ENCODE peak calls at places on chromosomes 3 and 15, in six cellular contexts. E is Karpas-422, C is HCT116, M is H9, U is fibroblast of lung, L is neuronal stem cell. H is an unnamed sample.
A peak's percentile ranks its signal among the peaks of the same experiment; 100 is the strongest.

GRCh38 chr15:86877171-86877631 is 797.5 kb downstream of the AGBL1 start:
- DNase-seq in U (no peak), E (no peak), C (no peak), M (no peak), L (no peak), H (no peak)

GRCh38 chr3:52596658-52597265 is 60.4 kb downstream of the UQCC5 start:
- DNase-seq in U (no peak), E (no peak), L (no peak), C (no peak), M (no peak), H (no peak)

GRCh38 chr3:53382106-53382505 is 34.8 kb upstream of the DCP1A start:
- DNase-seq in E (no peak), C (no peak), U (peak; percentile 1), L (no peak), M (no peak), H (no peak)

GRCh38 chr3:71173421-71173975 is 410.0 kb downstream of the FOXP1 start:
- DNase-seq in M (no peak), C (no peak), U (peak; percentile 79), L (no peak), E (no peak), H (no peak)

GRCh38 chr3:43005253-43005652 is 26.1 kb downstream of the GASK1A start:
- DNase-seq in U (no peak), C (no peak), E (no peak), M (no peak), L (no peak), H (no peak)

GRCh38 chr3:114293846-114294245 is at the start of gene TIGIT:
- DNase-seq in E (no peak), U (no peak), C (no peak), M (no peak), L (no peak), H (no peak)

GRCh38 chr3:165393458-165393857 is 197.3 kb upstream of the SLITRK3 start:
- DNase-seq in E (no peak), C (no peak), M (no peak), U (no peak), L (no peak), H (no peak)

GRCh38 chr3:138567403-138567802 is 26.7 kb downstream of the CEP70 start:
- DNase-seq in C (no peak), U (no peak), L (no peak), E (peak; percentile 61), M (no peak), H (no peak)

GRCh38 chr3:141525813-141526212 is 39.0 kb downstream of the RASA2 start:
- DNase-seq in C (no peak), E (no peak), L (no peak), U (no peak), M (no peak), H (no peak)

GRCh38 chr15:31325432-31325975 is 1.1 kb upstream of the KLF13 start:
- DNase-seq in C (no peak), U (peak; percentile 66), E (peak; percentile 76), L (no peak), M (no peak), H (peak; percentile 96)

GRCh38 chr3:113747719-113748046 is 848 bp downstream of the ATP6V1A start:
- DNase-seq in C (no peak), U (no peak), E (peak; percentile 50), M (no peak), L (peak; percentile 6), H (no peak)

GRCh38 chr15:90001683-90002427 is 731 bp downstream of the ZNF710 start:
- DNase-seq in U (peak; percentile 75), C (no peak), L (peak; percentile 48), M (peak; percentile 76), E (peak; percentile 79), H (peak; percentile 87)

GRCh38 chr15:101844916-101845315 is 32.9 kb downstream of the OR4F15 start:
- DNase-seq in C (no peak), M (no peak), L (no peak), E (no peak), U (no peak), H (no peak)

GRCh38 chr3:13138566-13139145 is 65.4 kb upstream of the IQSEC1 start:
- DNase-seq in L (no peak), U (no peak), M (no peak), E (no peak), C (no peak), H (peak; percentile 22)

DNA sequence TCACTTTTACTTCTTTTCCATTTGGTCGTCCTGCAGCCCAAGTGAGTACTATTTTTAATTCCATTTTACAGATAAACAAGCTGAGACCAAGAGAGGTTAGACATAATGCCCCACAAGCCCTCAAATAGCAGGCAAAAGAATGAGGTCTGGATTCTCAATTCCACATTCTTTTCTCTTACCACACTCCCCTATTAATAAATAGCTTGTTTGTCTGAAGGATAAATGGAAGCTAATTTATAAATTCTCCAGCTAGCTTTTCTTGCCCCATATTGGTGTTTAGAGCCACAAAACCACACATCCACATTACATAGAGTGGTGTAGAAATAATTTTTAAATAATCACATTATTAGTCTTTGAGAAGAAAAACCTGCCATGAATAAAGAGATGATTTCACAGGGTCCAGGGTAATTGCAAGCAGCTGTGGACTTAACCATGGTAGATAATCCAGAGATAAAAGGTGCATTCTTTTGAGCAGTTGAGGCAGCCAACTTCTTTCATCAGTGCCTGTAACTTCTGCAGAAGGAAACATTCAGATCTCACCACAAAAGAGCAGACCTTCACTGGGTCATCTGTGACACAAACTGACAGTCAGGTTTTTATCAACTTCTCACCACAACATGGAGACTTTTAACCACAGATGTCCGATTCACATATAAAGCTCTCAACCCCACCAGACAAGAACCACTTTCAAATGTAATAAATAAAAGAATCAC is 313.4 kb upstream of the STT3B start:
- DNase-seq in C (no peak), M (no peak), L (no peak), E (no peak), U (no peak), H (no peak)
- H3K9ac ChIP-seq in C (no peak overlapping the region), M (no peak overlapping the region), L (no peak overlapping the region), E (no peak overlapping the region), U (no peak overlapping the region), H (no peak overlapping the region)

GRCh38 chr3:4548356-4548755 is 55.2 kb downstream of the ITPR1 start:
- DNase-seq in L (no peak), C (no peak), U (no peak), M (no peak), E (no peak), H (no peak)
- H3K27ac ChIP-seq in L (no peak overlapping the region), C (no peak overlapping the region), U (no peak overlapping the region), M (no peak overlapping the region), E (no peak overlapping the region), H (peak overlapping the region; percentile 2)

GRCh38 chr15:39613861-39614260 is 33.0 kb downstream of the THBS1 start:
- DNase-seq in U (no peak), M (no peak), C (no peak), L (no peak), E (no peak), H (no peak)
- H3K9me3 ChIP-seq in U (no peaks in the 10 kb centered on the region), M (no peaks in the 10 kb centered on the region), C (no peaks in the 10 kb centered on the region), L (peaks cover 3% of the 10 kb centered on the region), E (no peaks in the 10 kb centered on the region), H (peaks cover 3% of the 10 kb centered on the region)

GRCh38 chr3:74623261-74623836 is 8.9 kb upstream of the CNTN3 start:
- DNase-seq in M (no peak), L (no peak), E (no peak), C (no peak), U (no peak), H (no peak)

GRCh38 chr3:74621581-74621980 is 7.1 kb upstream of the CNTN3 start:
- DNase-seq in U (no peak), L (no peak), E (no peak), C (no peak), M (no peak), H (no peak)

GRCh38 chr3:74624301-74624700 is 9.8 kb upstream of the CNTN3 start:
- DNase-seq in U (no peak), L (no peak), E (no peak), C (no peak), M (no peak), H (no peak)
- H3K9ac ChIP-seq in U (no peak overlapping the region), L (no peak overlapping the region), E (no peak overlapping the region), C (no peak overlapping the region), M (no peak overlapping the region), H (no peak overlapping the region)

GRCh38 chr15:36359286-36359685 is 220.1 kb upstream of the CDIN1 start:
- DNase-seq in E (no peak), U (no peak), L (no peak), M (no peak), C (no peak), H (no peak)

GRCh38 chr15:36356978-36357582 is 222.3 kb upstream of the CDIN1 start:
- DNase-seq in E (no peak), L (no peak), M (no peak), U (peak; percentile 90), C (no peak), H (no peak)

GRCh38 chr15:36356511-36356910 is 222.9 kb upstream of the CDIN1 start:
- DNase-seq in C (no peak), M (no peak), U (no peak), E (no peak), L (no peak), H (no peak)

GRCh38 chr15:36361351-36361870 is 218.0 kb upstream of the CDIN1 start:
- DNase-seq in L (no peak), M (no peak), U (peak; percentile 50), E (no peak), C (no peak), H (no peak)

DNA sequence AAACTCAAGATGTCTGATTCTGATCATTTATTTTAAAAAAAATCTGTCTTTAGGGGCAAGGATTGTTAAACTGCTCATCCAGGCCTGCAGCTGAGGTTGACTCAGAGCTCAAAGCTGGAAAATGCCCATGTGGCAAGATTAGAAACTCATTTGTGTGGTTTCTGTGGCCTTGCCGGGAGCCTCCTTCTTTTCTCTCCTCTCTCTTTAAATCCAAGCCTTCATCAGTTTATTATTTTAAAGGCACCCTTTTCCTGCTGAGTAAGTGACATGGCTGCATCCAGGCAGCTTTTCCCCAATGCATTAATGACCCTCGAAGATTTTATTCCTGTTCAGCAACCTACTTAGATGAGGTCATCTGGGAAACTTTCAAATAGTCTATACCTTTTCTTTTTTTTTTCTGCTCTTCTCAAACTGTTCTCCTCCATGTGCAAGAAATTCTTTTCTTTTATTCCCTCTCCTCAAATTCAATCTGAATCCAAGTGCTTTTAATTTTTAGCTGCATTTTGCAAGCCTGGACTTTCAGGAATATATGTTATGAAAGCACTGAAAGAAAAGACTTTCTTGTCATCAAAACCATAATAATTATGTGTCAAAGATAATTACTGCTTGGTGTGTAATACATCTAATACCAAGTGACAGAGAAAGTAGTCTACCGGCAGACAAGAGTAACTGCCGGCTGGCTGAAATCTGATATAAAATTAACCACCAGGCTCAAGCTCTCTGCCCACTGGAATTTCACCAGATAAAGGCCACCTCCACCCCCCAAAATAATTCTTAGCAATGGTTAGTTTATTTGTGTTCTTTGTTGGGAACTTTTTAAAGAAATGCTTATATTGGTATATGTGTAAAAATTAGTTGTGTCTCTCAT is 221.1 kb upstream of the CDIN1 start:
- DNase-seq in U (peak; percentile 88), L (no peak), M (no peak), E (no peak), C (no peak), H (no peak)
- H3K27ac ChIP-seq in U (peak overlapping the region; percentile 81), L (no peak overlapping the region), M (no peak overlapping the region), E (no peak overlapping the region), C (peak overlapping the region; percentile 30), H (peak overlapping the region; percentile 76)

GRCh38 chr3:30777426-30777825 is 117.0 kb downstream of the GADL1 start:
- DNase-seq in E (no peak), C (no peak), L (no peak), M (no peak), U (no peak), H (no peak)
- H3K9me3 ChIP-seq in E (no peaks in the 10 kb centered on the region), C (no peaks in the 10 kb centered on the region), L (no peaks in the 10 kb centered on the region), M (no peaks in the 10 kb centered on the region), U (no peaks in the 10 kb centered on the region), H (no peaks in the 10 kb centered on the region)

H was measured in kidney.